ENCODE peak calls at places on chromosomes 4 and X, in four cellular contexts. W is psoas muscle, Z is MM.1S, V is SJCRH30. A is an unnamed sample. For H3K27me3 and H3K4me1, the result is how much of the 10 kb centered on the place peaks cover.

GRCh38 chr4:52423967-52424366 is 235.1 kb downstream of the USP46 start:
- DNase-seq in V (no peak), Z (peak), W (no peak), A (no peak)

GRCh38 chrX:27583976-27584375 is 6.2 kb upstream of the DCAF8L2 start:
- DNase-seq in W (no peak), V (no peak), Z (no peak), A (no peak)

GRCh38 chr4:140851032-140851636 is 94.9 kb upstream of the TBC1D9 start:
- DNase-seq in Z (peak), V (peak), W (no peak), A (peak)

GRCh38 chrX:79096339-79096638 is 48.2 kb upstream of the GPR174 start:
- DNase-seq in V (no peak), Z (no peak), W (no peak), A (no peak)

GRCh38 chr4:137124278-137124932 is 407.9 kb downstream of the PCDH18 start:
- DNase-seq in Z (peak), V (peak), W (no peak), A (peak)

GRCh38 chr4:170990989-170991589 is 822.1 kb upstream of the GALNTL6 start:
- DNase-seq in Z (peak), V (peak), W (no peak), A (peak)

GRCh38 chrX:49995795-49996455 is 73.5 kb downstream of the CLCN5 start:
- DNase-seq in V (peak), W (no peak), Z (no peak), A (no peak)

GRCh38 chr4:179626687-179627086 is 2184.4 kb upstream of the AGA start:
- DNase-seq in Z (no peak), W (no peak), V (peak), A (peak)

GRCh38 chr4:172149329-172149728 is 336.1 kb downstream of the GALNTL6 start:
- DNase-seq in W (no peak), Z (no peak), V (no peak), A (peak)

GRCh38 chr4:20954541-20954940 is 254.3 kb downstream of the PACRGL start:
- DNase-seq in V (peak), Z (no peak), W (no peak), A (peak)

GRCh38 chr4:103098746-103099421 is 750 bp downstream of the BDH2 start:
- DNase-seq in W (no peak), V (no peak), Z (no peak), A (no peak)

DNA sequence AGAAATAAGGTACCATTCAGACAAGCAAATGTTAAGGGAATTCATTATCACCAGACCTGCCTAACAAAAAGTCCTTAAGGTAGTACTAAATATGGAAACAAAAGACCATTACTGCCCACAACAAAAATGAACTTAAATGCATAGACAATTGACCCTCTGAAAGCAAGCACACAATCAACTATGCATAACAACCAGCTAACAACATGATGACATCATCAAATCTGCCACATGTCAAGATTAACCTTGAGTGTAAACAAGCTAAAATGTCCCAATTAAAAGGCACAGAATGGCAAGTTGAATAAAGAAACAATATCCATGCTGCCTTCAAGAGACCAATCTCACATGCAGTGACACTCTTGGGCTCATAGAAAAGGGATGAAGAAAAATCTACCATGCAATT is 160.7 kb upstream of the CPXCR1 start:
- DNase-seq in V (no peak), W (no peak), Z (no peak), A (no peak)
- H3K27me3 ChIP-seq in V (under half), W (under half), Z (under half), A (under half)

DNA sequence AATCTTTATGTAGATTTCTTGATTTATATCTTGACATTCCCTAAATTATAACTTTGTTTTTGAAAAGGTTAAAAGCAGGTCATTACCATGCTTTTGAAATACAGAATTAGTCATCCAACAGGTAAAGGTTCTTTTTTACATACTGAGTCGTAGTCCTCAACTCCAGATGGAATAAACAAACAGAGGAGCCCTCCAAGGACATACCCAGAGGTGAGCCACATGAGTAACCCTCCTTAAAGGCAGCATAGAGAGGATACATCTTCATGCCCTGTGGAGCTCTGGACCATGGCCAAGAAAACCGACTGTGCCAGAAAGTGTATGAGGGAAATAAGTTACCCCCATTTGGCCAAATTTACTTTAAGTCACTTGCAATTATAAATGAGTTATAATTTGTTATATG is 95.3 kb upstream of the MCF2 start:
- DNase-seq in V (no peak), Z (no peak), W (no peak), A (peak)
- H3K4me1 ChIP-seq in V (under half), Z (under half), W (under half), A (under half)

GRCh38 chrX:154731881-154732280 is 19.0 kb downstream of the GAB3 start:
- DNase-seq in Z (no peak), V (no peak), W (no peak), A (no peak)

GRCh38 chrX:154733072-154733425 is 17.8 kb downstream of the GAB3 start:
- DNase-seq in W (no peak), Z (no peak), V (no peak), A (no peak)

GRCh38 chrX:154735695-154736393 is 15.0 kb downstream of the GAB3 start:
- DNase-seq in W (peak), V (no peak), Z (no peak), A (no peak)

GRCh38 chrX:154732421-154733071 is 18.3 kb downstream of the GAB3 start:
- DNase-seq in Z (no peak), W (no peak), V (no peak), A (no peak)

DNA sequence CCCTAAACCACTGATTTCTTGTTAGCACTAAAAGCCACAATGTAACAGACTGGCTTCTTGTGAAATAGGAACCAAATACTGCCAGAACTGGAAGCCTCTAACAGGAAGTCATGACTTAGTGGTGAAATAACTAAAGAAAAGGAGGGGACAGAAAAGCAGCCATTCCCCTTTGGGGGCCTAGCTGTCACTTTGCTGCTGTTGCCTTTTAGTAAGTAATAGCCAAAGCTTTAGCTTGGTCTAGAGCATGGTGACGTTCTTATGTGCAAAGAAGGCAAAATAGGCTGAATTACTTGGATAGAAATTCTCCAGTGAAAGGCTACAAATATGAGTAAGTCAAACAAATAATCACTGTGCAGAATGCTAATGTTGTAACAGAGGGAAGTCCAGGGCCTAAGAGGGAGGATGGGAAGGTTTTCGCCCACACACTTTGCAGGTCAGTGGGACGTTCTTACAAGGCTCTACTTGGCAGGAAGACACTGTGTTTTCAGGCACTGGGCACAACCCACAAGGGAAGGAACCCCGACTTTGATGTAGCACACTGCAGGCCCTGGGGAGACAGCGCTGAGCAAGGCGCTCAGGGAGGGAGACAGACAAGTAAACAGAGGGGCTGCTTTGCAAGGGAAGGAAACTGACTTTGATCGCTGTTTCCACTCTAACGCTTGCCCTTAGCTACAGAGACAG is 16.6 kb downstream of the GAB3 start:
- DNase-seq in W (peak), Z (no peak), V (no peak), A (no peak)
- H3K27me3 ChIP-seq in W (under half), Z (under half), V (under half), A (under half)

GRCh38 chr4:22492987-22493386 is 22.9 kb downstream of the ADGRA3 start:
- DNase-seq in W (no peak), Z (no peak), V (no peak), A (no peak)
- H3K4me1 ChIP-seq in W (under half), Z (under half), V (under half), A (under half)

GRCh38 chr4:44448548-44449443 is at the start of gene KCTD8:
- DNase-seq in V (peak), Z (peak), W (peak), A (peak)

GRCh38 chr4:44446801-44447562 is 1.6 kb downstream of the KCTD8 start:
- DNase-seq in V (no peak), Z (no peak), W (no peak), A (no peak)

GRCh38 chr4:44446191-44446590 is 2.4 kb downstream of the KCTD8 start:
- DNase-seq in Z (no peak), V (no peak), W (no peak), A (no peak)

GRCh38 chr4:44447563-44448504 is 775 bp downstream of the KCTD8 start:
- DNase-seq in V (no peak), Z (peak), W (peak), A (peak)
- H3K27me3 ChIP-seq in V (under half), Z (under half), W (under half), A (half or more)

GRCh38 chr4:113695328-113696169 is 66.0 kb downstream of the CAMK2D start:
- DNase-seq in W (no peak), V (no peak), Z (no peak), A (no peak)

GRCh38 chr4:113692809-113693411 is 68.6 kb downstream of the CAMK2D start:
- DNase-seq in Z (peak), W (no peak), V (no peak), A (no peak)

GRCh38 chr4:113693993-113694392 is 67.5 kb downstream of the CAMK2D start:
- DNase-seq in V (no peak), W (no peak), Z (no peak), A (no peak)

GRCh38 chr4:113689394-113689793 is 72.1 kb downstream of the CAMK2D start:
- DNase-seq in Z (no peak), W (no peak), V (no peak), A (no peak)

DNA sequence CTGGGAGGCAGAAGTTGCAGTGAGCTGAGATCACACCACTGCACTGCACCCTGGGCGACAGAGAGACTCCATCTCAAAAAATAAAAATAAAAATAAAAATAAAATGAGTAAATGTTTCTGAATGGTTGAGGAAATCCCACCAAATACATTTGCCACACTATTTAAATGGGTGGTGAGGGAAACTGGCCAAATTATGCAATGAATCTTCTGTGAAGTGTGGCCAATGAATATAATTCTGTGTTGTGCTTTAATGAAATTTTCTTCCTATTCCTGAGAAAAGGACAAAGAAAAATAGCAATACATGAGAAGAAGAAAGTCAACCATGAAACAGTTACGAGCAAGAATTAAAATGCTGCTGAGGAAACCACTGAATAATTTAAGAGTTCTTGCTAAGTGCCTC is 69.9 kb downstream of the CAMK2D start:
- DNase-seq in V (no peak), Z (no peak), W (no peak), A (no peak)
- H3K4me1 ChIP-seq in V (under half), Z (under half), W (under half), A (under half)

A was measured in BE2C.